ENCODE peak calls at places on chromosomes 6 and 20, in eight cellular contexts. I is transverse colon; K is left ventricle myocardium inferior; U is hepatocyte; E is cardiac fibroblast; A is CD8-positive, alpha-beta T cell; L is stomach; F is right lobe of liver. O is an unnamed sample.

GRCh38 chr20:60984666-60985065 is 267.4 kb upstream of the CDH4 start:
- DNase-seq in I (no peak), K (no peak), U (no peak), E (no peak), A (no peak), L (no peak), F (no peak), O (no peak)

GRCh38 chr20:2631228-2631627 is 21.2 kb upstream of the NOP56 start:
- DNase-seq in I (no peak), K (no peak), U (no peak), E (peak), A (no peak), L (no peak), F (no peak), O (no peak)

GRCh38 chr6:154154389-154154967 is 115.4 kb downstream of the OPRM1 start:
- DNase-seq in I (peak), K (no peak), U (peak), E (peak), A (peak), L (peak), F (no peak), O (peak)

GRCh38 chr6:44133003-44133931 is 5.9 kb downstream of the TMEM63B start:
- DNase-seq in I (peak), K (peak), U (peak), E (peak), A (no peak), L (peak), F (no peak), O (no peak)

GRCh38 chr6:21791596-21791995 is 198.0 kb downstream of the SOX4 start:
- DNase-seq in I (no peak), K (no peak), U (no peak), E (peak), A (no peak), L (no peak), F (no peak), O (no peak)

GRCh38 chr6:113762611-113763010 is 94.5 kb upstream of the MARCKS start:
- DNase-seq in I (no peak), K (no peak), U (no peak), E (peak), A (no peak), L (no peak), F (no peak), O (no peak)

GRCh38 chr6:166820483-166820882 is 135.9 kb downstream of the RNASET2 start:
- DNase-seq in I (no peak), K (no peak), U (no peak), E (no peak), A (no peak), L (no peak), F (no peak), O (no peak)

GRCh38 chr6:72580281-72580940 is 41.5 kb upstream of the KCNQ5 start:
- DNase-seq in I (no peak), K (no peak), U (peak), E (peak), A (no peak), L (no peak), F (no peak), O (peak)

GRCh38 chr6:4941782-4942672 is 61.8 kb downstream of the RPP40 start:
- DNase-seq in I (no peak), K (no peak), U (peak), E (peak), A (peak), L (no peak), F (no peak), O (no peak)

GRCh38 chr6:170402318-170403040 is 95.9 kb downstream of the FAM120B start:
- DNase-seq in I (no peak), K (no peak), U (no peak), E (no peak), A (no peak), L (no peak), F (no peak), O (no peak)

GRCh38 chr6:36930483-36930882 is 24.1 kb upstream of the PI16 start:
- DNase-seq in I (no peak), K (no peak), U (no peak), E (no peak), A (no peak), L (no peak), F (no peak), O (no peak)

GRCh38 chr20:60271597-60271996 is 313.4 kb downstream of the CDH26 start:
- DNase-seq in I (no peak), K (no peak), U (no peak), E (no peak), A (no peak), L (no peak), F (no peak), O (no peak)

GRCh38 chr6:108921547-108922331 is 73.5 kb downstream of the ARMC2 start:
- DNase-seq in I (no peak), K (no peak), U (no peak), E (peak), A (no peak), L (no peak), F (no peak), O (no peak)

GRCh38 chr20:45611054-45611453 is 18.5 kb upstream of the WFDC10A start:
- DNase-seq in I (no peak), K (no peak), U (no peak), E (peak), A (no peak), L (no peak), F (no peak), O (no peak)

GRCh38 chr6:112221561-112221960 is 32.8 kb downstream of the LAMA4 start:
- DNase-seq in I (no peak), K (no peak), U (no peak), E (no peak), A (no peak), L (no peak), F (no peak), O (no peak)

GRCh38 chr6:153616506-153616905 is 422.5 kb upstream of the OPRM1 start:
- DNase-seq in I (no peak), K (no peak), U (no peak), E (no peak), A (no peak), L (no peak), F (no peak), O (no peak)

GRCh38 chr6:95576621-95577316 is 566 bp upstream of the MANEA start:
- DNase-seq in I (no peak), K (no peak), U (no peak), E (peak), A (no peak), L (no peak), F (no peak), O (no peak)

GRCh38 chr6:7324520-7324919 is 11.5 kb upstream of the SSR1 start:
- DNase-seq in I (peak), K (no peak), U (no peak), E (no peak), A (no peak), L (no peak), F (no peak), O (no peak)

GRCh38 chr6:129671442-129672344 is 38.3 kb downstream of the ARHGAP18 start:
- DNase-seq in I (peak), K (no peak), U (no peak), E (no peak), A (peak), L (no peak), F (no peak), O (no peak)

GRCh38 chr20:9685011-9685410 is 153.9 kb downstream of the PAK5 start:
- DNase-seq in I (no peak), K (no peak), U (no peak), E (no peak), A (no peak), L (no peak), F (no peak), O (no peak)

GRCh38 chr20:24684421-24684871 is 215.0 kb downstream of the SYNDIG1 start:
- DNase-seq in I (no peak), K (no peak), U (no peak), E (no peak), A (no peak), L (no peak), F (no peak), O (no peak)

GRCh38 chr20:8790442-8791074 is 278.3 kb upstream of the PLCB4 start:
- DNase-seq in I (peak), K (no peak), U (peak), E (peak), A (no peak), L (peak), F (no peak), O (no peak)

GRCh38 chr6:127518710-127519468 is at the start of gene MTCL3:
- DNase-seq in I (no peak), K (peak), U (peak), E (peak), A (no peak), L (no peak), F (no peak), O (no peak)

GRCh38 chr6:135182120-135182992 is 1.2 kb downstream of the MYB start:
- DNase-seq in I (peak), K (no peak), U (peak), E (peak), A (peak), L (peak), F (peak), O (no peak)

GRCh38 chr6:116251568-116252384 is 2.1 kb downstream of the TSPYL4 start:
- DNase-seq in I (no peak), K (no peak), U (no peak), E (peak), A (no peak), L (no peak), F (no peak), O (no peak)
- H3K4me3 ChIP-seq in I (no peak), K (peak), U (no peak), E (peak), A (no peak), L (no peak), F (no peak), O (peak)

DNA sequence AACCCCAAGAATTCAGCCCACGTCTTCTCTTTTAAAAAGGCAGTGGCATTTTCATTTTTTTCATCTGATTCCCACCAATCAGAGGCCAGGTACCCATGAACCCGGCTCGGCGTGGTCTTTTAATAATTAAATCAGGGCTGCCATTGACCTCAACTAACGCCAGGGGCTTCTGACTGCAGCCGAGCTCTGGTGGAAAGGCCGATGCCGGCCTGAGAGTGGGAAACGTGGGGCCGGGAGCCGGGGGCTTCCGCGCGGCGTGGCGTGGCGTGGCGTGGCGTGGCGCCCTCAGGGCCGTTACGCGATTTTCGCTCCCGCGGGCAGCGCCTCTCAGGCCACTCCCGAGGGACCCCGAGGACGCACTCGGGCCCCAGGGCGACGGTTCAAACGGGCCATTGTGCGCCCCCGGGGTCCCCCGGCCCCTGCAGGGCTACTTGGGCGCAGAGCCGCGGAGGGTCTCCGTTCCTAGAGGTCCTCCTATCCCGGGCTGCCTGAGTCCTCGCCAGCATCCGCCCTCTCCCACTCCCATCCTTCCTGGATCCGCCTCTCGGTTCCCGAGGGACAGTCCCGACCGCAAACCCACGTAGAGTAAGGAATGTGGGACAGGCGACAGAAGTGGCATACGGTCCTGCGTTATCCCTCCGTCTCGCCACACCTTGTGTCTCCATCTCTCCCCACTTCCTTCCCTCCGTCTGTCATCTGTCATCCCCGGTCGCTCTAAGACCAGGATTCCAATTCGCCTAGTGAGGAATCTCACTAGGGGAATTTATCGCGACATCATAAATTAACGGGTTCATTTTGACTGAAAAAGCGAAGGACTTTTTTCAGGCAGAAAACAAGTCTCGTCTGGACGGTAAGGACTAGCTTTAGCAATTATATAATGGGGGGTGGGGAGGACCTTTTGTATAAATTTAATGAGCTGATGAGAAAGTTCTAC is 876 bp upstream of the TBPL1 start:
- DNase-seq in I (peak), K (peak), U (peak), E (peak), A (peak), L (peak), F (peak), O (no peak)
- TF ChIP-seq CTCF in I (peak), K (peak), U (peak), E (peak), A (no peak), L (no peak), F (peak), O (no peak)

GRCh38 chr6:27327023-27327742 is 15.1 kb upstream of the POM121L2 start:
- DNase-seq in I (no peak), K (no peak), U (no peak), E (no peak), A (no peak), L (no peak), F (no peak), O (peak)

GRCh38 chr6:27334141-27334540 is 22.1 kb upstream of the POM121L2 start:
- DNase-seq in I (no peak), K (no peak), U (no peak), E (no peak), A (no peak), L (no peak), F (no peak), O (no peak)

GRCh38 chr6:27333642-27334040 is 21.6 kb upstream of the POM121L2 start:
- DNase-seq in I (no peak), K (no peak), U (no peak), E (no peak), A (no peak), L (no peak), F (no peak), O (no peak)

GRCh38 chr6:27332692-27333641 is 20.9 kb upstream of the POM121L2 start:
- DNase-seq in I (no peak), K (no peak), U (peak), E (peak), A (peak), L (no peak), F (no peak), O (peak)
- H3K4me3 ChIP-seq in I (no peak), K (peak), U (peak), E (peak), A (peak), L (no peak), F (no peak), O (peak)

GRCh38 chr6:158131926-158132325 is 36.1 kb downstream of the SERAC1 start:
- DNase-seq in I (no peak), K (no peak), U (peak), E (peak), A (no peak), L (no peak), F (no peak), O (no peak)
- TF ChIP-seq CTCF in I (no peak), K (peak), U (peak), E (peak), A (peak), L (no peak), F (no peak), O (peak)

GRCh38 chr6:25154034-25154596 is 125.1 kb upstream of the CARMIL1 start:
- DNase-seq in I (no peak), K (no peak), U (no peak), E (no peak), A (no peak), L (no peak), F (no peak), O (peak)

GRCh38 chr6:25150863-25151262 is 128.3 kb upstream of the CARMIL1 start:
- DNase-seq in I (no peak), K (no peak), U (no peak), E (no peak), A (no peak), L (no peak), F (no peak), O (no peak)

GRCh38 chr6:25155221-25155620 is 124.0 kb upstream of the CARMIL1 start:
- DNase-seq in I (no peak), K (no peak), U (no peak), E (no peak), A (no peak), L (no peak), F (no peak), O (no peak)

GRCh38 chr6:25156123-25156522 is 123.1 kb upstream of the CARMIL1 start:
- DNase-seq in I (no peak), K (no peak), U (no peak), E (peak), A (no peak), L (no peak), F (no peak), O (no peak)

GRCh38 chr6:25153079-25153478 is 126.1 kb upstream of the CARMIL1 start:
- DNase-seq in I (no peak), K (no peak), U (no peak), E (no peak), A (no peak), L (no peak), F (no peak), O (no peak)
- H3K4me3 ChIP-seq in I (no peak), K (no peak), U (no peak), E (no peak), A (no peak), L (no peak), F (no peak), O (no peak)

DNA sequence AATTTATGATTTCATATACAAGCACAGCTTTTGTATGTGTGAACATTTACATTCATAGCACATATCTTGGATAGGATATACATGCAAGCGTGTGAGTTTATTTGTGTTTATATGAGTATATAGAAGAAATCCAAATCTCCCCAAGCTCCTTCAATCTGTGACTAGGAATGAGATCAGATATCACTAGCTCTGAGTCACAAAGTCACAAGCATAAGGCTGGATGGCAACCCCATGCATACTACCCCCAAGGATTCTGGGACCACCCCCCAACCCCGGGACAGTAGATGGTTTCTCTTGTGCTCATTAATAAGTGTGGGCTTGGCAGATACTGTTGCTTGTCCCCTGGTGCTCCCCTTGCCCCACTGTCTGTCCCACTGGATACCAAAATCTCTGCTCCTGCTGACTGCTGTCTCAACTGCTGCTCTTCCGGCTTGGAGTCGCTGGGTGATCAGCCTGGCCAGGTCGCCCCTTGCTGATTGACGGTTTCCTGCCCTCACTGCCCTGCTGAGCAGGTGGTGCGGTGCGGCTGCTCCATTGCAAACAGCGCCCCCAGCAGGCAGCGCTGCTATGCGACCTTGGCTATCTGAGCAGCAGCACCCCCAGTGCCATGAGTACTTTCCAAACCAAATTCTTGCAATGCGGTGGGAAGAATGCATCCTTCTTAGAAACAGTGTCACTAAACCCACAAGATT is 279.4 kb downstream of the CD83 start:
- DNase-seq in I (peak), K (no peak), U (no peak), E (peak), A (no peak), L (peak), F (no peak), O (no peak)
- TF ChIP-seq CTCF in I (no peak), K (no peak), U (peak), E (peak), A (no peak), L (no peak), F (no peak), O (no peak)

GRCh38 chr6:48068326-48069191 is 42.4 kb downstream of the PTCHD4 start:
- DNase-seq in I (no peak), K (no peak), U (peak), E (no peak), A (no peak), L (no peak), F (no peak), O (no peak)
- H3K4me3 ChIP-seq in I (no peak), K (peak), U (peak), E (peak), A (no peak), L (peak), F (no peak), O (no peak)

O was measured in LNCaP clone FGC.